ENCODE peak calls at places on chromosomes 2 and 18, in six cellular contexts. E, G, T, D, F and J are unnamed samples.
A peak's percentile ranks its signal among the peaks of the same experiment; 100 is the strongest.

GRCh38 chr2:135030826-135031225 is 16.4 kb downstream of the MAP3K19 start:
- DNase-seq in T (no peak), F (no peak), G (peak; percentile 14), E (peak; percentile 61), D (no peak), J (no peak)

GRCh38 chr2:141109633-141110032 is 1021.2 kb downstream of the LRP1B start:
- DNase-seq in E (no peak), D (no peak), T (no peak), G (no peak), F (no peak), J (no peak)

GRCh38 chr18:7096838-7097237 is 20.8 kb downstream of the LAMA1 start:
- DNase-seq in F (no peak), D (no peak), E (no peak), T (no peak), G (no peak), J (no peak)

GRCh38 chr2:174752403-174753037 is 11.8 kb downstream of the CHRNA1 start:
- DNase-seq in G (no peak), D (no peak), T (no peak), F (peak; percentile 22), E (peak; percentile 7), J (no peak)

GRCh38 chr2:69514406-69514805 is 77.2 kb upstream of the NFU1 start:
- DNase-seq in E (peak; percentile 72), F (no peak), T (no peak), D (peak; percentile 44), G (no peak), J (no peak)

GRCh38 chr2:185373226-185373625 is 365.4 kb upstream of the FSIP2 start:
- DNase-seq in G (no peak), T (no peak), F (no peak), E (no peak), D (no peak), J (no peak)

GRCh38 chr2:219918929-219919328 is 291.5 kb downstream of the SLC4A3 start:
- DNase-seq in T (no peak), F (no peak), G (no peak), E (no peak), D (no peak), J (no peak)

GRCh38 chr2:43480874-43481273 is 115.0 kb downstream of the THADA start:
- DNase-seq in T (no peak), D (no peak), E (peak; percentile 54), G (no peak), F (no peak), J (no peak)

GRCh38 chr2:3001595-3002184 is 375.9 kb downstream of the EIPR1 start:
- DNase-seq in E (peak; percentile 0), D (no peak), F (no peak), G (no peak), T (no peak), J (no peak)

GRCh38 chr2:70904371-70905216 is 31.1 kb upstream of the ATP6V1B1 start:
- DNase-seq in G (no peak), D (no peak), T (no peak), E (no peak), F (no peak), J (no peak)

GRCh38 chr2:21183306-21183705 is 59.5 kb downstream of the TDRD15 start:
- DNase-seq in E (no peak), T (no peak), D (no peak), G (no peak), F (no peak), J (no peak)

GRCh38 chr2:33168425-33168824 is 221.7 kb downstream of the LTBP1 start:
- DNase-seq in D (no peak), G (no peak), F (no peak), T (no peak), E (no peak), J (no peak)

GRCh38 chr2:108367014-108367413 is 10.7 kb upstream of the SULT1C4 start:
- DNase-seq in T (no peak), F (no peak), G (no peak), D (no peak), E (no peak), J (no peak)

GRCh38 chr2:42788-43187 is 3.5 kb downstream of the FAM110C start:
- DNase-seq in F (no peak), D (no peak), E (no peak), G (no peak), T (no peak), J (no peak)

GRCh38 chr2:98036349-98037000 is 40.7 kb upstream of the TMEM131 start:
- DNase-seq in T (no peak), F (no peak), G (no peak), D (peak; percentile 12), E (no peak), J (no peak)

GRCh38 chr2:182907081-182907830 is 40.8 kb upstream of the FRZB start:
- DNase-seq in G (no peak), E (no peak), F (no peak), T (no peak), D (no peak), J (no peak)

DNA sequence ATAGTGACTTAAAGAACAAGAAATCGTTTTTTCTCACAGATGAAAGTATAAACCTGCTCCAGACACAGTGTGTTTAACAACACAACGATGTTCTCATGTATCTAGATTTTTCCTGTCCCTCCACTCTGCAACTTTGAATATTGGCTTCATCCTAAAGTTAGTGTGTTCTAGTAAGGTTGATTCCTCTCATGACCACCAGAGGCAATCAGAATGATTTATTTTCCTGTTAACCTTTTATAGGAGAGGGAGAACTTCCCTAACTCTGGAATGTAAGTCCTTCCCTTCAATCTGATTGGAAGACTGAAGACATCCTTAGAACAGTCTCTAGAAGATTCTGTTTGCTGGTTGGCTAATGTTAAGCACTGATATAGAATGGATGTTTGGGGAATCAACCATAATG is 41.0 kb upstream of the TAF4B start:
- DNase-seq in D (no peak), G (no peak), F (no peak), T (peak; percentile 48), E (peak; percentile 1), J (no peak)
- TF ChIP-seq CTCF in D (no peak), G (peak; percentile 31), F (no peak), T (no peak), E (peak; percentile 27), J (no peak)

GRCh38 chr2:157793053-157793612 is 83.0 kb downstream of the ACVR1 start:
- DNase-seq in E (peak; percentile 24), D (no peak), F (no peak), T (no peak), G (no peak), J (no peak)
- TF ChIP-seq CTCF in E (peak; percentile 44), D (no peak), F (no peak), T (no peak), G (peak; percentile 43), J (no peak)

DNA sequence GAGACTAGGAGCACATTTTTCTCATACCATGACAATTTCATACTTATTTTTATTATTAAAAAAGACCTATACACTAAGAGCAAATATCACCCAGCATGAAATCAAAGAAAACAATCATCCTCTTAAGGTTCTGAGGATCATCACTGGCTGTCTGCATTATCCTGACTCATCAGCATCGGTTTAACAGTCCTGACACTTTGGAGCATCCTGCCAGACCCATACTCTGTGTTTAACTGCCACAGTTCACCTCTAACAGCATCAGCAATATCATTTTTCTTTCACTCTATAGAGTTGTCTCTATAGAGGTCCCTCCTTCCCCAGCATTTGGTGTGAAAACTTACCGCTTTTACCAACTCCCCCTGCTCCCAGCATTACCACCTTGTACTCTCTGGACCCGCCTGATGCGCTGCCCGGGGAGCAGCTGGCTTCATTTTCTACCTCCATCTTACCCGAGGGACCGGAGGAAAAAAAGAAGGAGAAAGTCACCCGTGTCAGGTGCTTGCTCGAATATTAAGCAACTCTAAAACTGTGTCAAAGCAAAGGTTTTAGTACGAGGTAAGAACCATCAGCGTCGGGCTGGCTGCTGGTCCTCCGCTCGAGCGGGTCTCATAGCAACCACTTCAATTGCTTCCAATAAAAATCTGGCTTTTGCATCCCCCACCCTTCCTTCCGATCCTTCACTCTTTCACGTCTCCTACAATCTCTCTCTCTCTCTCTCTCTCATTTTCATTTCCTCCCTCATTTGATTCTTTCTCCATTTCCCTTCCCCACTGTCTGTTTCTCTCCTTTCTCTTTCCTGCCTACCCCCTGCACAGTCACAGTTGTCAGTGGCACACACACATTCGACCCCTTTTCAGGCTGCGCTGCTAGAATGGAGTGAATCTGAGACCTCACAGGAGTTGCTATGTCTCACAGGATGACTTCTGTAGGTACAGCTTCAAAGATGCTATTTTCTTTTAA is at the start of gene RIT2:
- DNase-seq in G (no peak), F (no peak), D (peak; percentile 5), T (no peak), E (no peak), J (no peak)
- TF ChIP-seq CTCF in G (no peak), F (no peak), D (no peak), T (no peak), E (no peak), J (no peak)

GRCh38 chr2:238398577-238398976 is 28.1 kb upstream of the ASB1 start:
- DNase-seq in D (no peak), F (no peak), E (no peak), G (no peak), T (no peak), J (no peak)
- TF ChIP-seq CTCF in D (no peak), F (no peak), E (no peak), G (no peak), T (no peak), J (no peak)

DNA sequence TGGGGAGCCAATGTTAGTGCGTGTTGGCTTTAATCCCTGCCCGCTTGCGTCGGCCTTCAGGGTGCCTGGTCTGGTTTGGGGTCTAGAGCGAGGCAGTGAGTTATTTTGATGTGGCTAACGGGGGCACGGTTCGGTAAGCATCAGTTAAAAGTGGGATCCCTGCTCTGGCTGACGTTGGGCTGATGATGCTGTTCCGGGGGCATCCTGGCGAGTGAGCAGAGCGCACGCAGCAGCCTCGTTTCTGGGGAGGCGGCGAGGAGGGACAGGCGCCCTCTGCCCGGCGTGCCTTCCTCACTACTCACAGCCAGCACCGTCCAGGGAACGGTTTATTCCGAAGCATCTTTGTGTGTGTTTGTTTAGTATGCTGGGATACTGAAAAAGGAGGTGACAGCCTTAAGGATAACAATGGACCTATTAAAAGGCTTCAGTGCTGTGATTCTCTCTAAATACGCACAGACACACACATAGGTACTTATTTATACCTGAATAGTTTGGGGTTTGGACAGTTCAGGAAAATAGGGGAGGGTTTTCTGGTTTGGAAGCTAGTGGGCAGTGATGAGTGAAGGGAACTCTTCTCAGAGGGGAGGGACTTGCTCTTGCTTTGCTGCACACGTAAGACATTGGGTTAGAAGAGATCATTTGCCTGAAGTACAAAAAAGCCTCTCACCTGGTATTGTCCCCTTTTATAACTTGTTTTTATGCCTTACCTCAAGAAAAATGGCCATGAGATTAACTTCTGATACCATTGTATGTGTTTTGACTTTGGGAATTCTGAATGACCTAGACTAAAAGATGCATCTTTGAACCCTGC is 2.1 kb downstream of the CRIM1 start:
- DNase-seq in E (peak; percentile 80), T (peak; percentile 69), F (peak; percentile 33), D (peak; percentile 76), G (no peak), J (no peak)
- TF ChIP-seq CTCF in E (peak; percentile 71), T (peak; percentile 59), F (no peak), D (peak; percentile 56), G (peak; percentile 28), J (peak; percentile 32)